ENCODE peak calls at places on chromosome 10, in nine cellular contexts. One of them, this sample, is unnamed.

GRCh38 chr10:31133628-31134302 is 102.1 kb upstream of the ZNF438 start:
- DNase-seq in left colon: peak
- DNase-seq in hepatocyte: peak
- DNase-seq in NCI-H2081: peak
- DNase-seq in M059J: peak
- DNase-seq in Kasumi-1: peak
- DNase-seq in stimulated activated CD8-positive, alpha-beta memory T cell treated with anti-CD3 and anti-CD28 coated beads, Interleukin-12 subunit alpha, Interleukin-12 subunit beta, amount 100 ng/mL, for 1 hour: peak
- DNase-seq in fibroblast of lung: peak
- DNase-seq in activated CD4-positive, alpha-beta T cell treated with anti-CD3 and anti-CD28 coated beads for 48 hours: peak
- DNase-seq in this sample: peak

GRCh38 chr10:24350111-24350921 is 141.4 kb downstream of the KIAA1217 start:
- DNase-seq in left colon: no peak
- DNase-seq in hepatocyte: no peak
- DNase-seq in NCI-H2081: no peak
- DNase-seq in M059J: peak
- DNase-seq in Kasumi-1: no peak
- DNase-seq in stimulated activated CD8-positive, alpha-beta memory T cell treated with anti-CD3 and anti-CD28 coated beads, Interleukin-12 subunit alpha, Interleukin-12 subunit beta, amount 100 ng/mL, for 1 hour: no peak
- DNase-seq in fibroblast of lung: peak
- DNase-seq in activated CD4-positive, alpha-beta T cell treated with anti-CD3 and anti-CD28 coated beads for 48 hours: no peak
- DNase-seq in this sample: no peak

GRCh38 chr10:70963271-70963670 is 74.9 kb upstream of the PCBD1 start:
- DNase-seq in left colon: peak
- DNase-seq in hepatocyte: no peak
- DNase-seq in NCI-H2081: no peak
- DNase-seq in M059J: no peak
- DNase-seq in Kasumi-1: no peak
- DNase-seq in stimulated activated CD8-positive, alpha-beta memory T cell treated with anti-CD3 and anti-CD28 coated beads, Interleukin-12 subunit alpha, Interleukin-12 subunit beta, amount 100 ng/mL, for 1 hour: no peak
- DNase-seq in fibroblast of lung: no peak
- DNase-seq in activated CD4-positive, alpha-beta T cell treated with anti-CD3 and anti-CD28 coated beads for 48 hours: no peak
- DNase-seq in this sample: no peak

GRCh38 chr10:92747600-92747999 is 57.8 kb downstream of the HHEX start:
- DNase-seq in left colon: peak
- DNase-seq in hepatocyte: no peak
- DNase-seq in NCI-H2081: no peak
- DNase-seq in M059J: no peak
- DNase-seq in Kasumi-1: no peak
- DNase-seq in stimulated activated CD8-positive, alpha-beta memory T cell treated with anti-CD3 and anti-CD28 coated beads, Interleukin-12 subunit alpha, Interleukin-12 subunit beta, amount 100 ng/mL, for 1 hour: peak
- DNase-seq in fibroblast of lung: no peak
- DNase-seq in activated CD4-positive, alpha-beta T cell treated with anti-CD3 and anti-CD28 coated beads for 48 hours: no peak
- DNase-seq in this sample: no peak

GRCh38 chr10:75788394-75789205 is 357.2 kb downstream of the LRMDA start:
- DNase-seq in left colon: no peak
- DNase-seq in hepatocyte: no peak
- DNase-seq in NCI-H2081: no peak
- DNase-seq in M059J: peak
- DNase-seq in Kasumi-1: no peak
- DNase-seq in stimulated activated CD8-positive, alpha-beta memory T cell treated with anti-CD3 and anti-CD28 coated beads, Interleukin-12 subunit alpha, Interleukin-12 subunit beta, amount 100 ng/mL, for 1 hour: no peak
- DNase-seq in fibroblast of lung: peak
- DNase-seq in activated CD4-positive, alpha-beta T cell treated with anti-CD3 and anti-CD28 coated beads for 48 hours: no peak
- DNase-seq in this sample: no peak

GRCh38 chr10:95798307-95798850 is 42.4 kb downstream of the ENTPD1 start:
- DNase-seq in left colon: no peak
- DNase-seq in hepatocyte: no peak
- DNase-seq in NCI-H2081: no peak
- DNase-seq in M059J: no peak
- DNase-seq in Kasumi-1: no peak
- DNase-seq in stimulated activated CD8-positive, alpha-beta memory T cell treated with anti-CD3 and anti-CD28 coated beads, Interleukin-12 subunit alpha, Interleukin-12 subunit beta, amount 100 ng/mL, for 1 hour: no peak
- DNase-seq in fibroblast of lung: no peak
- DNase-seq in activated CD4-positive, alpha-beta T cell treated with anti-CD3 and anti-CD28 coated beads for 48 hours: no peak
- DNase-seq in this sample: no peak

GRCh38 chr10:124362572-124362971 is 56.2 kb downstream of the OAT start:
- DNase-seq in left colon: no peak
- DNase-seq in hepatocyte: no peak
- DNase-seq in NCI-H2081: no peak
- DNase-seq in M059J: no peak
- DNase-seq in Kasumi-1: no peak
- DNase-seq in stimulated activated CD8-positive, alpha-beta memory T cell treated with anti-CD3 and anti-CD28 coated beads, Interleukin-12 subunit alpha, Interleukin-12 subunit beta, amount 100 ng/mL, for 1 hour: no peak
- DNase-seq in fibroblast of lung: no peak
- DNase-seq in activated CD4-positive, alpha-beta T cell treated with anti-CD3 and anti-CD28 coated beads for 48 hours: no peak
- DNase-seq in this sample: no peak

GRCh38 chr10:58326967-58327381 is 7.8 kb upstream of the UBE2D1 start:
- DNase-seq in left colon: no peak
- DNase-seq in hepatocyte: no peak
- DNase-seq in NCI-H2081: no peak
- DNase-seq in M059J: no peak
- DNase-seq in Kasumi-1: no peak
- DNase-seq in stimulated activated CD8-positive, alpha-beta memory T cell treated with anti-CD3 and anti-CD28 coated beads, Interleukin-12 subunit alpha, Interleukin-12 subunit beta, amount 100 ng/mL, for 1 hour: no peak
- DNase-seq in fibroblast of lung: peak
- DNase-seq in activated CD4-positive, alpha-beta T cell treated with anti-CD3 and anti-CD28 coated beads for 48 hours: no peak
- DNase-seq in this sample: no peak

GRCh38 chr10:108048898-108049297 is 884.4 kb upstream of the SORCS1 start:
- DNase-seq in left colon: no peak
- DNase-seq in hepatocyte: no peak
- DNase-seq in NCI-H2081: no peak
- DNase-seq in M059J: no peak
- DNase-seq in Kasumi-1: no peak
- DNase-seq in stimulated activated CD8-positive, alpha-beta memory T cell treated with anti-CD3 and anti-CD28 coated beads, Interleukin-12 subunit alpha, Interleukin-12 subunit beta, amount 100 ng/mL, for 1 hour: no peak
- DNase-seq in fibroblast of lung: no peak
- DNase-seq in activated CD4-positive, alpha-beta T cell treated with anti-CD3 and anti-CD28 coated beads for 48 hours: no peak
- DNase-seq in this sample: no peak

GRCh38 chr10:97169911-97170693 is 15.7 kb downstream of the SLIT1 start:
- DNase-seq in left colon: peak
- DNase-seq in hepatocyte: no peak
- DNase-seq in NCI-H2081: no peak
- DNase-seq in M059J: peak
- DNase-seq in Kasumi-1: no peak
- DNase-seq in stimulated activated CD8-positive, alpha-beta memory T cell treated with anti-CD3 and anti-CD28 coated beads, Interleukin-12 subunit alpha, Interleukin-12 subunit beta, amount 100 ng/mL, for 1 hour: no peak
- DNase-seq in fibroblast of lung: no peak
- DNase-seq in activated CD4-positive, alpha-beta T cell treated with anti-CD3 and anti-CD28 coated beads for 48 hours: no peak
- DNase-seq in this sample: no peak

GRCh38 chr10:104809288-104810090 is 168.4 kb downstream of the SORCS3 start:
- DNase-seq in left colon: no peak
- DNase-seq in hepatocyte: peak
- DNase-seq in NCI-H2081: peak
- DNase-seq in M059J: peak
- DNase-seq in Kasumi-1: no peak
- DNase-seq in stimulated activated CD8-positive, alpha-beta memory T cell treated with anti-CD3 and anti-CD28 coated beads, Interleukin-12 subunit alpha, Interleukin-12 subunit beta, amount 100 ng/mL, for 1 hour: no peak
- DNase-seq in fibroblast of lung: peak
- DNase-seq in activated CD4-positive, alpha-beta T cell treated with anti-CD3 and anti-CD28 coated beads for 48 hours: no peak
- DNase-seq in this sample: no peak

GRCh38 chr10:13449296-13449695 is 79.5 kb downstream of the BEND7 start:
- DNase-seq in left colon: no peak
- DNase-seq in hepatocyte: no peak
- DNase-seq in NCI-H2081: no peak
- DNase-seq in M059J: no peak
- DNase-seq in Kasumi-1: no peak
- DNase-seq in stimulated activated CD8-positive, alpha-beta memory T cell treated with anti-CD3 and anti-CD28 coated beads, Interleukin-12 subunit alpha, Interleukin-12 subunit beta, amount 100 ng/mL, for 1 hour: no peak
- DNase-seq in fibroblast of lung: peak
- DNase-seq in activated CD4-positive, alpha-beta T cell treated with anti-CD3 and anti-CD28 coated beads for 48 hours: no peak
- DNase-seq in this sample: no peak

GRCh38 chr10:103746598-103746997 is 108.8 kb downstream of the SH3PXD2A start:
- DNase-seq in left colon: no peak
- DNase-seq in hepatocyte: no peak
- DNase-seq in NCI-H2081: no peak
- DNase-seq in M059J: no peak
- DNase-seq in Kasumi-1: no peak
- DNase-seq in stimulated activated CD8-positive, alpha-beta memory T cell treated with anti-CD3 and anti-CD28 coated beads, Interleukin-12 subunit alpha, Interleukin-12 subunit beta, amount 100 ng/mL, for 1 hour: no peak
- DNase-seq in fibroblast of lung: no peak
- DNase-seq in activated CD4-positive, alpha-beta T cell treated with anti-CD3 and anti-CD28 coated beads for 48 hours: no peak
- DNase-seq in this sample: no peak

GRCh38 chr10:95464280-95464679 is 96.9 kb downstream of the SORBS1 start:
- DNase-seq in left colon: no peak
- DNase-seq in hepatocyte: no peak
- DNase-seq in NCI-H2081: no peak
- DNase-seq in M059J: no peak
- DNase-seq in Kasumi-1: no peak
- DNase-seq in stimulated activated CD8-positive, alpha-beta memory T cell treated with anti-CD3 and anti-CD28 coated beads, Interleukin-12 subunit alpha, Interleukin-12 subunit beta, amount 100 ng/mL, for 1 hour: no peak
- DNase-seq in fibroblast of lung: no peak
- DNase-seq in activated CD4-positive, alpha-beta T cell treated with anti-CD3 and anti-CD28 coated beads for 48 hours: no peak
- DNase-seq in this sample: no peak

GRCh38 chr10:79431422-79431821 is 14.0 kb downstream of the ZCCHC24 start:
- DNase-seq in left colon: no peak
- DNase-seq in hepatocyte: no peak
- DNase-seq in NCI-H2081: no peak
- DNase-seq in M059J: no peak
- DNase-seq in Kasumi-1: no peak
- DNase-seq in stimulated activated CD8-positive, alpha-beta memory T cell treated with anti-CD3 and anti-CD28 coated beads, Interleukin-12 subunit alpha, Interleukin-12 subunit beta, amount 100 ng/mL, for 1 hour: no peak
- DNase-seq in fibroblast of lung: no peak
- DNase-seq in activated CD4-positive, alpha-beta T cell treated with anti-CD3 and anti-CD28 coated beads for 48 hours: no peak
- DNase-seq in this sample: no peak

This sample was measured in NCI-H774.